ENCODE peak calls at places on chromosomes 12 and 14, in nine cellular contexts. C, U, E, H, N, S, D, F and T are unnamed samples. For H3K36me3 and H3K9me3, the result is how much of the 10 kb centered on the place peaks cover.

GRCh38 chr14:88974991-88975835 is 150.8 kb downstream of the TTC8 start:
- DNase-seq in D (no peak), N (no peak), U (no peak), H (no peak), S (no peak), E (no peak), F (no peak), C (no peak), T (peak)

GRCh38 chr14:55772521-55772920 is 192.5 kb downstream of the KTN1 start:
- DNase-seq in C (no peak), D (no peak), F (no peak), S (no peak), E (no peak), H (no peak), N (no peak), U (no peak), T (no peak)

GRCh38 chr12:100141998-100142850 is 450 bp downstream of the BLTP3B start:
- DNase-seq in C (peak), H (peak), E (no peak), S (peak), D (peak), N (peak), U (no peak), F (no peak), T (peak)

GRCh38 chr12:79415754-79416435 is 274.9 kb downstream of the PAWR start:
- DNase-seq in C (peak), H (peak), E (no peak), F (no peak), N (no peak), D (no peak), U (peak), S (no peak), T (no peak)

GRCh38 chr12:116122639-116123038 is 154.9 kb downstream of the MED13L start:
- DNase-seq in C (no peak), F (no peak), D (no peak), E (no peak), U (no peak), H (no peak), S (no peak), N (no peak), T (no peak)

GRCh38 chr12:54948171-54948570 is 36.4 kb downstream of the TESPA1 start:
- DNase-seq in E (no peak), N (no peak), U (no peak), C (no peak), H (no peak), D (no peak), F (no peak), S (no peak), T (no peak)

GRCh38 chr14:70642313-70643235 is 858 bp downstream of the TTC9 start:
- DNase-seq in E (no peak), S (no peak), F (no peak), C (peak), D (peak), U (no peak), H (no peak), N (no peak), T (peak)

GRCh38 chr14:90518941-90519256 is 122.1 kb downstream of the CALM1 start:
- DNase-seq in N (no peak), S (no peak), E (no peak), D (no peak), F (peak), U (peak), C (peak), H (peak), T (no peak)

GRCh38 chr12:68565391-68565903 is 45.3 kb upstream of the RAP1B start:
- DNase-seq in F (no peak), H (no peak), C (no peak), E (no peak), U (peak), D (no peak), S (no peak), N (no peak), T (no peak)

GRCh38 chr14:97178781-97179180 is 381.6 kb downstream of the VRK1 start:
- DNase-seq in C (no peak), F (no peak), E (no peak), S (no peak), H (no peak), U (no peak), D (no peak), N (no peak), T (no peak)

GRCh38 chr14:51674294-51675002 is 22.7 kb downstream of the FRMD6 start:
- DNase-seq in N (no peak), E (no peak), F (peak), C (no peak), S (no peak), U (peak), H (no peak), D (no peak), T (no peak)

GRCh38 chr12:124636138-124636968 is 68.9 kb upstream of the NCOR2 start:
- DNase-seq in D (no peak), H (peak), C (peak), E (no peak), U (peak), F (peak), S (peak), N (no peak), T (peak)

GRCh38 chr12:108804361-108804949 is 52.9 kb downstream of the SSH1 start:
- DNase-seq in F (no peak), S (no peak), C (peak), N (no peak), U (peak), E (no peak), D (peak), H (peak), T (no peak)

GRCh38 chr12:125247477-125247876 is 182.2 kb downstream of the AACS start:
- DNase-seq in H (no peak), D (no peak), U (no peak), N (no peak), C (peak), F (no peak), E (no peak), S (no peak), T (no peak)

GRCh38 chr14:92037989-92038388 is 1.9 kb downstream of the TRIP11 start:
- DNase-seq in E (no peak), H (no peak), D (no peak), C (no peak), S (no peak), U (peak), F (no peak), N (no peak), T (no peak)

GRCh38 chr14:59918824-59919581 is 941 bp upstream of the LRRC9 start:
- DNase-seq in U (peak), E (no peak), C (peak), H (peak), F (peak), N (no peak), S (peak), D (peak), T (peak)

GRCh38 chr14:92597873-92598548 is 84.4 kb downstream of the RIN3 start:
- DNase-seq in N (no peak), F (no peak), E (no peak), C (no peak), D (no peak), S (no peak), U (no peak), H (no peak), T (no peak)

GRCh38 chr12:130526813-130527212 is 189.1 kb downstream of the PIWIL1 start:
- DNase-seq in S (no peak), D (no peak), N (no peak), C (peak), E (no peak), H (no peak), U (no peak), F (no peak), T (no peak)

GRCh38 chr12:131114942-131115584 is 161.4 kb downstream of the ADGRD1 start:
- DNase-seq in D (no peak), H (no peak), C (no peak), U (no peak), F (no peak), S (no peak), N (no peak), E (no peak), T (peak)

GRCh38 chr14:101005447-101005846 is 101.9 kb upstream of the RTL1 start:
- DNase-seq in E (no peak), S (peak), U (no peak), F (no peak), H (peak), D (no peak), N (no peak), C (no peak), T (no peak)

GRCh38 chr12:99695050-99695449 is 47.5 kb downstream of the GARIN6 start:
- DNase-seq in N (no peak), E (no peak), H (no peak), D (no peak), U (no peak), C (no peak), S (no peak), F (no peak), T (no peak)

GRCh38 chr12:128250091-128250490 is 16.9 kb upstream of the TMEM132C start:
- DNase-seq in N (no peak), U (no peak), C (no peak), S (no peak), E (no peak), H (no peak), F (no peak), D (no peak), T (no peak)

GRCh38 chr12:9319044-9319841 is 111.0 kb upstream of the PZP start:
- DNase-seq in E (no peak), S (no peak), D (no peak), H (no peak), F (no peak), N (no peak), U (no peak), C (no peak), T (no peak)

GRCh38 chr14:74085047-74085637 is 386 bp downstream of the LIN52 start:
- DNase-seq in H (no peak), N (no peak), F (no peak), S (no peak), D (no peak), U (peak), E (no peak), C (peak), T (peak)

DNA sequence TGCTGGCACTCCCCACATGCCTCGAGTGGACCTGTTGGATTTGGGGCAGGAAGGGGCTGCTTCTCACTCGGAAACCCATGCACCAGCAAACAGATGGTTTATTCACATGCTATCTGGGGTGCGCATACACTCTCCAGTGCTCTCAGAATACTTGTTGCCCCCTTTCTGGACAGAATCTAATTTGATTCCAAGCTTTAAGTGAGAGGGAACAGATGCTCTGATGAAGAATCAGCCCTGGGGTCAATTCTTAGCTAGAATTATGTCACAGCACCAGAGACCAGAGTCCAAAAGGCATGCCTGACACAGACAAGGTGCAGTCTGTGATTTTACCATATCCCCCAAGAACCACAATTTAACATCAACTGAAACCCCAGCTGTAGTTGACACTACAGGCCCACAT is 83.8 kb downstream of the SPTB start:
- DNase-seq in U (no peak), D (no peak), C (no peak), S (no peak), H (no peak), N (no peak), F (no peak), E (no peak), T (no peak)
- H3K36me3 ChIP-seq in U (under half), D (under half), C (under half), S (under half), H (under half), N (under half), F (under half), E (under half), T (under half)

GRCh38 chr14:28966416-28967233 is 200.0 kb downstream of the FOXG1 start:
- DNase-seq in D (no peak), E (no peak), U (no peak), C (no peak), F (no peak), H (no peak), N (no peak), S (no peak), T (no peak)
- H3K9me3 ChIP-seq in D (under half), E (under half), U (under half), C (under half), F (under half), H (under half), N (under half), S (under half), T (under half)

GRCh38 chr14:86815341-86815740 is 1177.6 kb downstream of the GALC start:
- DNase-seq in F (no peak), S (no peak), D (no peak), E (no peak), U (no peak), N (no peak), C (no peak), H (no peak), T (no peak)
- H3K4me3 ChIP-seq in F (no peak), S (no peak), D (no peak), E (no peak), U (no peak), N (no peak), C (no peak), H (no peak), T (no peak)

GRCh38 chr14:71948101-71948500 is 15.9 kb downstream of the RGS6 start:
- DNase-seq in C (no peak), F (no peak), S (no peak), E (no peak), H (no peak), D (no peak), U (no peak), N (no peak), T (no peak)
- H3K36me3 ChIP-seq in C (under half), F (under half), S (under half), E (under half), H (under half), D (under half), U (under half), N (under half), T (under half)

DNA sequence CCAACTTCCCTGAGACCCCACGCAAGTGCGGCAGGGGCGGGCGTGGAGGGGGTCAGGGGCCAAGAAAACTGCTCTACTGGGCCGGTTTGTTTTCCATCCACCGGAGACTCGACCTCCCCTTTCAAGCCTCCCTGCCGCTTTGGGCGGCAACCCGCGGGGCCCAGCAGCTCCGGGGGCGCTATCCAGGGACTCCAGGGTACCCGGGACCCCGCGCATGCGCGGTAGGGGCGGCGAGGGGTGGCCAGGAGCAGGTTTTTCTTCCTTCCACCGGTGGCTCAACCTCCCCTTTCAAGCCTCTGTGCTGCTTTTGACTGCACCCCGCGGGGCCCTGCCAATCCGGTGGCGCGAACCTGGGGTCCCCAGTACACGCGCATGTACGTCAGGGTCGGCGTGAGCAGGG is 323.5 kb downstream of the ALG10 start:
- DNase-seq in F (no peak), E (no peak), D (no peak), C (peak), S (no peak), U (no peak), H (no peak), N (no peak), T (no peak)
- H3K9me3 ChIP-seq in F (under half), E (under half), D (under half), C (under half), S (under half), U (under half), H (under half), N (under half), T (half or more)

DNA sequence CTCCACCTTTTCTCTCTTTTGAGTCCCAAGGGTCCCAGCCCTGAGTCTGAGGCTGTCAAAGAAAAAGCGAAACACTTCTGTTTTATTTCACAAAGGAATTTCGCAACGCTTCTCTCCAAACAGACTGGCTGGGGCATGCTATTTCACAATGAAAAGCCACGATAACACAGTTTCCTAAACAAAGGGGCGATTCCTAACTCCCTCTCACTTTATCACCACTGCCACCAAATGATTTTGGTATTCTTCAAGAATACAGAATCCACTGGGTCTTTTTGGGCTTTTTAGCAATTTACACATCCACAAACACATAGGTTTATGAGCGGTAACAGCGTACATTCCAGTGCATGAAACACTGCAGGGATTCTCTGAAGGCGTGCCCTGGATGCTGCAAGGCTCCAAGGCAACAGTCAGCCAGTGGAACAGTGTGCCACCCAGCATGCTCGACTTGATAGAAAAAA is 161.2 kb downstream of the DAD1 start:
- DNase-seq in H (peak), C (no peak), D (no peak), E (no peak), N (no peak), S (no peak), F (no peak), U (peak), T (no peak)
- H3K4me3 ChIP-seq in H (no peak), C (no peak), D (no peak), E (no peak), N (no peak), S (peak), F (no peak), U (no peak), T (no peak)

GRCh38 chr12:106068296-106068695 is 70.5 kb downstream of the NUAK1 start:
- DNase-seq in E (no peak), F (no peak), U (no peak), H (no peak), N (no peak), D (no peak), C (no peak), S (no peak), T (no peak)
- H3K36me3 ChIP-seq in E (half or more), F (under half), U (under half), H (under half), N (under half), D (under half), C (under half), S (under half), T (under half)

DNA sequence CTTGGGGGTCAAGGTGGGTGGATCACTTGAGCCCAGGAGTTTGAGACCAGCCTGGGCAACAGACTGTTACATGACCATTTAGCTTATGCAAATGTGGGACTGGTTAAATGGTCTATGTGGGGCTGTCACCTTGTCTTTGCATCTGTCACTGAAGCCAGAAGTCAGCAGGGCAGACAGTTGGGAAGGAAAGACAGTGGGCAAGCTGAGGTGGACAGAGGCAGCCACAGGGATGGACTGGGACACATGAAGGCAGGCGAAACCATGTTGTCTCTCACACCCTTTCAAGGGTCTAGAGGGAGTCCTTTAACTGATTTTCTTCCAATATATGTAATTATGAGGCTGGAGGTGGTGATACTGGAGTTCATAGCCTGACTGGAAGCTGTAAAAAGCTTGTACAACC is 426.4 kb downstream of the TMEM121 start:
- DNase-seq in U (no peak), E (no peak), H (no peak), S (no peak), C (no peak), N (no peak), F (no peak), D (no peak), T (no peak)
- H3K9me3 ChIP-seq in U (under half), E (under half), H (under half), S (under half), C (under half), N (under half), F (under half), D (under half), T (under half)

DNA sequence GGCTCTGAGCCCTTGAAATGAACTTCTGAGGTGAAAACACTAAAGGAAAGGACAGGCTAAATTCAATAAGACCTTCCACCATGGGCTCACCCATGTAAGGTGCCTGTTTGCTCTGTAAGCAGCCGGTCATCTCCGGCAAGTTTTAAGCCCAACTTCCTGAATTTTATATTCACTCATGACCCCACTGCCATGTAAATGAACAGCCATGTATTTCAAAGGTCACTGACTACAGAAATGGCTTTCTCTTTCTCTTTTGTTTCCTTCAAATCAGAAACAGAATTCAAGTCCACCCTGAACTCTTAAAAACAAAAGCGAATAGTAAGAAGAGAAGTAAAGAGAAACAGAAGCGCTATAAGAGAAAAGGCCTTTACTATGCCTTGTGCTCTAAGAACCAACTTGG is 61.7 kb upstream of the OVCH1 start:
- DNase-seq in S (no peak), N (no peak), H (no peak), C (no peak), F (no peak), D (no peak), E (no peak), U (no peak), T (no peak)
- H3K4me3 ChIP-seq in S (no peak), N (no peak), H (no peak), C (no peak), F (no peak), D (no peak), E (no peak), U (no peak), T (no peak)